ENCODE peak calls at places on chromosomes 7 and 10, in five cellular contexts. W is HCT116, G is GM12878, V is H1, X is K562. U is an unnamed sample.
A peak's percentile ranks its signal among the peaks of the same experiment; 100 is the strongest.

GRCh38 chr7:141674702-141675101 is 27.3 kb downstream of the DENND11 start:
- DNase-seq in V (peak; percentile 39), W (no peak), G (no peak), X (peak; percentile 50), U (no peak)

GRCh38 chr10:1746796-1747195 is 9.5 kb upstream of the ADARB2 start:
- DNase-seq in V (no peak), W (no peak), G (no peak), X (no peak), U (no peak)

GRCh38 chr10:48289652-48290238 is 15.2 kb upstream of the FRMPD2 start:
- DNase-seq in V (no peak), G (no peak), X (peak; percentile 82), W (peak; percentile 57), U (peak; percentile 54)

GRCh38 chr10:44459677-44460076 is 74.8 kb upstream of the CXCL12 start:
- DNase-seq in W (no peak), X (no peak), G (no peak), V (no peak), U (no peak)

GRCh38 chr10:72263613-72264241 is 10.0 kb upstream of the DDIT4 start:
- DNase-seq in V (no peak), G (no peak), W (no peak), X (no peak), U (peak; percentile 86)

GRCh38 chr10:70985824-70986336 is 97.5 kb upstream of the PCBD1 start:
- DNase-seq in X (no peak), V (no peak), W (no peak), G (no peak), U (no peak)

GRCh38 chr10:77801474-77802238 is 124.9 kb downstream of the DLG5 start:
- DNase-seq in X (no peak), W (no peak), V (no peak), G (peak; percentile 53), U (no peak)

GRCh38 chr10:86732771-86733170 is 23.6 kb upstream of the BMPR1A start:
- DNase-seq in W (no peak), V (no peak), G (no peak), X (no peak), U (no peak)

GRCh38 chr10:95408148-95408930 is 117.5 kb upstream of the PDLIM1 start:
- DNase-seq in V (no peak), W (no peak), G (no peak), X (no peak), U (no peak)

GRCh38 chr10:124688889-124689670 is 55.1 kb downstream of the FAM53B start:
- DNase-seq in W (no peak), X (peak; percentile 70), V (no peak), G (peak; percentile 93), U (no peak)

GRCh38 chr7:112481337-112481736 is 546 bp downstream of the LSMEM1 start:
- DNase-seq in V (no peak), W (no peak), G (no peak), X (no peak), U (no peak)

GRCh38 chr7:112481833-112482669 is 1.3 kb downstream of the LSMEM1 start:
- DNase-seq in G (no peak), W (peak; percentile 50), X (peak; percentile 67), V (peak; percentile 13), U (no peak)

GRCh38 chr7:112487457-112487856 is 6.7 kb downstream of the LSMEM1 start:
- DNase-seq in G (no peak), X (peak; percentile 65), W (no peak), V (no peak), U (no peak)

GRCh38 chr7:112485766-112486165 is 5.0 kb downstream of the LSMEM1 start:
- DNase-seq in X (no peak), W (no peak), V (no peak), G (no peak), U (no peak)

DNA sequence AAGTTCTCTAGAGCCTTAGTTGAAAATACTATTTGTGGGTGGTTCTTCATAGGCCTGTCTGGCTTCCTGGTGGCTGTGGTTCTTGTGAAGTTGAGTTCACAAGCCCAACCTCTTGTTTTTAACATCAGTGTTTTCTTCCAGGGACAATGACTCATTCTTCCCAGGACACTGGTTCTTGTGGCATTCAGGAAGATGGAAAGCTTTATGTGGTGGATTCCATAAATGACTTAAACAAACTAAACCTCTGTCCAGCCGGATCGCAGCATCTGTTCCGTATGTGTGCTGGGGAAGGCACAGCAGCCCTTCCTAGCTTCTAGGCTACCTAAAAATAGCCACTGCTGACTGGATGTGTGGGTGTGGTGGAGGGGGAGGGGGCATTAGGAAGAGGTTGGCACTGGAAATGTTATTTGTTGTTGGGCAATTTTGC is 3.9 kb downstream of the LSMEM1 start:
- DNase-seq in G (no peak), X (peak; percentile 46), W (peak; percentile 82), V (no peak), U (peak; percentile 68)
- TF ChIP-seq ATF3 in G (no peak), X (peak; percentile 62), W (no peak), V (no peak), U (no peak)

DNA sequence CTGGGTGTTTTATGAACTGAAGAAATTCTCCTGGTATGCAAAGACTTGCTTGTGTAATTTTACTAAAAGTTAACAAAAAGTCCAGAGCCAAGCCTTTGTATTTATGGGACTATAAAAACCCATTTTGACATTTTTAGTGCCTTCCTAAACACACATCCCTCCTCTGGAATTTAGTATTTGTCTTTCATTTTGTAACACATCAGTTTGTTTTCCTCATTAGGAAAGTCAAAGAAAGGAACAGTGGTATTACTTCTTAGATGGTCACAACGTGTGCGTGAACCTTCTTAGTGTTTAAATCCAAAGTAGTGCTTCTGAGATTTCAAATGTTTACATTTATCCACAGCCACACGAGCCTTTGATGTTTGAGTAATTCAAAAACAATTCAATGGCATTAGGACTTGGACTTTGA is 103.2 kb upstream of the TMEM106B start:
- DNase-seq in V (no peak), G (no peak), X (no peak), W (no peak), U (peak; percentile 37)
- H3K4me2 ChIP-seq in V (no peak overlapping the region), G (no peak overlapping the region), X (no peak overlapping the region), W (no peak overlapping the region), U (no peak overlapping the region)

GRCh38 chr7:88758355-88759215 is 915 bp upstream of the ZNF804B start:
- DNase-seq in V (peak; percentile 9), G (no peak), X (peak; percentile 44), W (no peak), U (no peak)

GRCh38 chr7:88759956-88760515 is 536 bp downstream of the ZNF804B start:
- DNase-seq in G (no peak), W (no peak), X (peak; percentile 15), V (no peak), U (no peak)

GRCh38 chr7:88757371-88757770 is 2.1 kb upstream of the ZNF804B start:
- DNase-seq in G (no peak), W (no peak), V (no peak), X (no peak), U (no peak)

GRCh38 chr7:88761779-88762178 is 2.3 kb downstream of the ZNF804B start:
- DNase-seq in W (no peak), V (no peak), X (no peak), G (no peak), U (no peak)

GRCh38 chr7:88759216-88759955 is at the start of gene ZNF804B:
- DNase-seq in G (no peak), W (no peak), X (peak; percentile 52), V (peak; percentile 34), U (no peak)
- H3K4me3 ChIP-seq in G (no peak within 1 kb of the TSS), W (no peak within 1 kb of the TSS), X (peak within 1 kb of the TSS; percentile 45), V (peak within 1 kb of the TSS; percentile 63), U (no peak within 1 kb of the TSS)

GRCh38 chr7:107044347-107045194 is at the start of gene PRKAR2B:
- DNase-seq in X (peak; percentile 98), V (peak; percentile 44), W (peak; percentile 27), G (no peak), U (peak; percentile 32)
- TF ChIP-seq ATF3 in X (no peak), V (peak; percentile 79), W (no peak), G (peak; percentile 42), U (no peak)

DNA sequence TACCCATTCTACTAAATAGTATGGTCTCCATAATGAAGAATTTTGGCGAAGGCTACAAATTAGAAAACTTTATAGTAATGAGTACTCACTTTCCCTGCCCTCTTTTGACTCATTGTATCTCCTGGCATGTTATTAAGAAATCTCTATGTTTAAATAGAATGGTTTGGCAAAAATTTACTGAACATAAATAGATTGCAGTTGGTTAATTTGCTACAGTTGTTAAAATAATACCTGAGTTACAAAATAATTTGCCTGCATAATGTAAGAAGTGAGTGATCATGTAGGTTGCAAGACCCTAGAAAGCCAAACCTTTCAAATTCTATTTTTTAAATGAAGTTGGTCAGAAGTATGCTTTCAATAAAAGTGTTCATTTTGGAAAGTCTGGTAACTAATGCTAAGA is 176.8 kb upstream of the AHR start:
- DNase-seq in W (no peak), X (no peak), G (no peak), V (no peak), U (no peak)
- H3K4me2 ChIP-seq in W (no peak overlapping the region), X (no peak overlapping the region), G (no peak overlapping the region), V (no peak overlapping the region), U (no peak overlapping the region)

DNA sequence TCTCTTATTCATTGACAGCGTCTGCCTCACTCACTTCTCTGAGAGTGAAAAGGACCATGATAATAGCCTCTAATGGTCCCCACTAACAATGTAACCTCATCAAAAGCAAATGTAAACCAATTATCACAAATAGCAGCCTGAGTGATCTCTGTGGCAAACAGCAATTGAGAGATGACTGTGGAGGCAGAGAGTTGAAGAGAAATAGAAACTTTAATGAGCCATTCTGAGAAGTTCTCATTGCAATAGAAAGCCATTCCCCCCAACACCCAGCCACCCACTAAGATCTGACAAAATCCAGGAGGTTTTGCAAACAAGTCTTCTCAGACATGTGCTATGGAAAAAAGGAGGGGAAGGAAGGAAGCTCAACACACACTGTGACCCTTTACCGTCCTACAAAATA is 44.2 kb upstream of the RNF148 start:
- DNase-seq in W (no peak), V (no peak), G (peak; percentile 24), X (no peak), U (no peak)
- H3K4me3 ChIP-seq in W (no peak overlapping the region), V (no peak overlapping the region), G (no peak overlapping the region), X (no peak overlapping the region), U (no peak overlapping the region)

GRCh38 chr7:48244902-48245301 is 73.6 kb downstream of the ABCA13 start:
- DNase-seq in G (no peak), V (no peak), W (no peak), X (no peak), U (no peak)
- TF ChIP-seq ATF3 in G (no peak), V (no peak), W (no peak), X (no peak), U (no peak)